ENCODE peak calls at places on chromosomes 13 and 19, in eight cellular contexts. One of them, this sample, is unnamed.

GRCh38 chr13:49476529-49476928 is 19.2 kb upstream of the PHF11 start:
- DNase-seq in psoas muscle: no peak
- DNase-seq in SK-N-MC: no peak
- DNase-seq in endothelial cell of umbilical vein: no peak
- DNase-seq in HL-60: no peak
- DNase-seq in left lung: no peak
- DNase-seq in RWPE1: no peak
- DNase-seq in caudate nucleus: no peak
- DNase-seq in this sample: no peak

GRCh38 chr19:41324921-41325639 is 15.1 kb downstream of the CCDC97 start:
- DNase-seq in psoas muscle: peak; percentile 74
- DNase-seq in SK-N-MC: no peak
- DNase-seq in endothelial cell of umbilical vein: peak; percentile 89
- DNase-seq in HL-60: no peak
- DNase-seq in left lung: peak; percentile 77
- DNase-seq in RWPE1: peak; percentile 84
- DNase-seq in caudate nucleus: no peak
- DNase-seq in this sample: peak; percentile 82

GRCh38 chr13:22114630-22115311 is 443.9 kb downstream of the FGF9 start:
- DNase-seq in psoas muscle: no peak
- DNase-seq in SK-N-MC: no peak
- DNase-seq in endothelial cell of umbilical vein: no peak
- DNase-seq in HL-60: peak; percentile 69
- DNase-seq in left lung: no peak
- DNase-seq in RWPE1: no peak
- DNase-seq in caudate nucleus: no peak
- DNase-seq in this sample: peak; percentile 36

GRCh38 chr19:277581-278165 is 13.5 kb downstream of the PLPP2 start:
- DNase-seq in psoas muscle: no peak
- DNase-seq in SK-N-MC: no peak
- DNase-seq in endothelial cell of umbilical vein: peak; percentile 33
- DNase-seq in HL-60: no peak
- DNase-seq in left lung: no peak
- DNase-seq in RWPE1: no peak
- DNase-seq in caudate nucleus: no peak
- DNase-seq in this sample: peak; percentile 43

GRCh38 chr13:111914241-111915103 is 152.5 kb upstream of the SOX1 start:
- DNase-seq in psoas muscle: no peak
- DNase-seq in SK-N-MC: no peak
- DNase-seq in endothelial cell of umbilical vein: no peak
- DNase-seq in HL-60: no peak
- DNase-seq in left lung: no peak
- DNase-seq in RWPE1: no peak
- DNase-seq in caudate nucleus: no peak
- DNase-seq in this sample: no peak

GRCh38 chr13:43006893-43007631 is 15.0 kb upstream of the EPSTI1 start:
- DNase-seq in psoas muscle: no peak
- DNase-seq in SK-N-MC: no peak
- DNase-seq in endothelial cell of umbilical vein: no peak
- DNase-seq in HL-60: no peak
- DNase-seq in left lung: no peak
- DNase-seq in RWPE1: peak; percentile 25
- DNase-seq in caudate nucleus: no peak
- DNase-seq in this sample: peak; percentile 52

GRCh38 chr13:94236876-94237275 is 242.6 kb downstream of the DCT start:
- DNase-seq in psoas muscle: no peak
- DNase-seq in SK-N-MC: no peak
- DNase-seq in endothelial cell of umbilical vein: no peak
- DNase-seq in HL-60: no peak
- DNase-seq in left lung: no peak
- DNase-seq in RWPE1: no peak
- DNase-seq in caudate nucleus: no peak
- DNase-seq in this sample: no peak

GRCh38 chr19:17505218-17505617 is 6.2 kb upstream of the PGLS start:
- DNase-seq in psoas muscle: no peak
- DNase-seq in SK-N-MC: no peak
- DNase-seq in endothelial cell of umbilical vein: no peak
- DNase-seq in HL-60: no peak
- DNase-seq in left lung: no peak
- DNase-seq in RWPE1: no peak
- DNase-seq in caudate nucleus: no peak
- DNase-seq in this sample: no peak

GRCh38 chr19:584240-585001 is 5.3 kb upstream of the HCN2 start:
- DNase-seq in psoas muscle: peak; percentile 57
- DNase-seq in SK-N-MC: no peak
- DNase-seq in endothelial cell of umbilical vein: peak; percentile 44
- DNase-seq in HL-60: no peak
- DNase-seq in left lung: no peak
- DNase-seq in RWPE1: no peak
- DNase-seq in caudate nucleus: peak; percentile 34
- DNase-seq in this sample: no peak

GRCh38 chr13:80217614-80218456 is 123.1 kb downstream of the SPRY2 start:
- DNase-seq in psoas muscle: no peak
- DNase-seq in SK-N-MC: no peak
- DNase-seq in endothelial cell of umbilical vein: peak; percentile 82
- DNase-seq in HL-60: no peak
- DNase-seq in left lung: no peak
- DNase-seq in RWPE1: no peak
- DNase-seq in caudate nucleus: no peak
- DNase-seq in this sample: peak; percentile 97

GRCh38 chr13:79500829-79501228 is 19.9 kb downstream of the NDFIP2 start:
- DNase-seq in psoas muscle: no peak
- DNase-seq in SK-N-MC: no peak
- DNase-seq in endothelial cell of umbilical vein: no peak
- DNase-seq in HL-60: no peak
- DNase-seq in left lung: no peak
- DNase-seq in RWPE1: no peak
- DNase-seq in caudate nucleus: no peak
- DNase-seq in this sample: no peak

GRCh38 chr19:45322311-45322710 is 364 bp downstream of the CKM start:
- DNase-seq in psoas muscle: peak; percentile 39
- DNase-seq in SK-N-MC: no peak
- DNase-seq in endothelial cell of umbilical vein: no peak
- DNase-seq in HL-60: no peak
- DNase-seq in left lung: no peak
- DNase-seq in RWPE1: no peak
- DNase-seq in caudate nucleus: no peak
- DNase-seq in this sample: no peak

GRCh38 chr19:51743405-51743804 is 8.3 kb downstream of the FPR1 start:
- DNase-seq in psoas muscle: no peak
- DNase-seq in SK-N-MC: no peak
- DNase-seq in endothelial cell of umbilical vein: no peak
- DNase-seq in HL-60: no peak
- DNase-seq in left lung: no peak
- DNase-seq in RWPE1: no peak
- DNase-seq in caudate nucleus: no peak
- DNase-seq in this sample: no peak

GRCh38 chr13:113648218-113648615 is 9.8 kb downstream of the ATP4B start:
- DNase-seq in psoas muscle: no peak
- DNase-seq in SK-N-MC: no peak
- DNase-seq in endothelial cell of umbilical vein: no peak
- DNase-seq in HL-60: no peak
- DNase-seq in left lung: peak; percentile 16
- DNase-seq in RWPE1: no peak
- DNase-seq in caudate nucleus: no peak
- DNase-seq in this sample: no peak
- H3K27ac ChIP-seq in psoas muscle: no peak overlapping the region
- H3K27ac ChIP-seq in SK-N-MC: peak overlapping the region; percentile 68
- H3K27ac ChIP-seq in endothelial cell of umbilical vein: no peak overlapping the region
- H3K27ac ChIP-seq in HL-60: no peak overlapping the region
- H3K27ac ChIP-seq in left lung: peak overlapping the region; percentile 33
- H3K27ac ChIP-seq in RWPE1: peak overlapping the region; percentile 82
- H3K27ac ChIP-seq in caudate nucleus: no peak overlapping the region
- H3K27ac ChIP-seq in this sample: no peak overlapping the region

GRCh38 chr19:9791552-9792181 is 23.1 kb upstream of the ZNF846 start:
- DNase-seq in psoas muscle: peak; percentile 95
- DNase-seq in SK-N-MC: peak; percentile 34
- DNase-seq in endothelial cell of umbilical vein: peak; percentile 92
- DNase-seq in HL-60: no peak
- DNase-seq in left lung: peak; percentile 97
- DNase-seq in RWPE1: peak; percentile 94
- DNase-seq in caudate nucleus: peak; percentile 98
- DNase-seq in this sample: peak; percentile 92
- H3K27ac ChIP-seq in psoas muscle: no peak overlapping the region
- H3K27ac ChIP-seq in SK-N-MC: no peak overlapping the region
- H3K27ac ChIP-seq in endothelial cell of umbilical vein: no peak overlapping the region
- H3K27ac ChIP-seq in HL-60: no peak overlapping the region
- H3K27ac ChIP-seq in left lung: peak overlapping the region; percentile 69
- H3K27ac ChIP-seq in RWPE1: peak overlapping the region; percentile 80
- H3K27ac ChIP-seq in caudate nucleus: peak overlapping the region; percentile 96
- H3K27ac ChIP-seq in this sample: peak overlapping the region; percentile 65

GRCh38 chr19:50416034-50416814 is 2.5 kb upstream of the SPIB start:
- DNase-seq in psoas muscle: no peak
- DNase-seq in SK-N-MC: no peak
- DNase-seq in endothelial cell of umbilical vein: no peak
- DNase-seq in HL-60: no peak
- DNase-seq in left lung: no peak
- DNase-seq in RWPE1: no peak
- DNase-seq in caudate nucleus: no peak
- DNase-seq in this sample: no peak

GRCh38 chr19:50413531-50413930 is 5.2 kb upstream of the SPIB start:
- DNase-seq in psoas muscle: no peak
- DNase-seq in SK-N-MC: no peak
- DNase-seq in endothelial cell of umbilical vein: no peak
- DNase-seq in HL-60: no peak
- DNase-seq in left lung: no peak
- DNase-seq in RWPE1: no peak
- DNase-seq in caudate nucleus: no peak
- DNase-seq in this sample: no peak

GRCh38 chr19:50416815-50417137 is 2.0 kb upstream of the SPIB start:
- DNase-seq in psoas muscle: no peak
- DNase-seq in SK-N-MC: no peak
- DNase-seq in endothelial cell of umbilical vein: no peak
- DNase-seq in HL-60: no peak
- DNase-seq in left lung: no peak
- DNase-seq in RWPE1: no peak
- DNase-seq in caudate nucleus: no peak
- DNase-seq in this sample: no peak

GRCh38 chr19:50415661-50416033 is 3.1 kb upstream of the SPIB start:
- DNase-seq in psoas muscle: no peak
- DNase-seq in SK-N-MC: no peak
- DNase-seq in endothelial cell of umbilical vein: no peak
- DNase-seq in HL-60: peak; percentile 81
- DNase-seq in left lung: peak; percentile 77
- DNase-seq in RWPE1: no peak
- DNase-seq in caudate nucleus: no peak
- DNase-seq in this sample: no peak

DNA sequence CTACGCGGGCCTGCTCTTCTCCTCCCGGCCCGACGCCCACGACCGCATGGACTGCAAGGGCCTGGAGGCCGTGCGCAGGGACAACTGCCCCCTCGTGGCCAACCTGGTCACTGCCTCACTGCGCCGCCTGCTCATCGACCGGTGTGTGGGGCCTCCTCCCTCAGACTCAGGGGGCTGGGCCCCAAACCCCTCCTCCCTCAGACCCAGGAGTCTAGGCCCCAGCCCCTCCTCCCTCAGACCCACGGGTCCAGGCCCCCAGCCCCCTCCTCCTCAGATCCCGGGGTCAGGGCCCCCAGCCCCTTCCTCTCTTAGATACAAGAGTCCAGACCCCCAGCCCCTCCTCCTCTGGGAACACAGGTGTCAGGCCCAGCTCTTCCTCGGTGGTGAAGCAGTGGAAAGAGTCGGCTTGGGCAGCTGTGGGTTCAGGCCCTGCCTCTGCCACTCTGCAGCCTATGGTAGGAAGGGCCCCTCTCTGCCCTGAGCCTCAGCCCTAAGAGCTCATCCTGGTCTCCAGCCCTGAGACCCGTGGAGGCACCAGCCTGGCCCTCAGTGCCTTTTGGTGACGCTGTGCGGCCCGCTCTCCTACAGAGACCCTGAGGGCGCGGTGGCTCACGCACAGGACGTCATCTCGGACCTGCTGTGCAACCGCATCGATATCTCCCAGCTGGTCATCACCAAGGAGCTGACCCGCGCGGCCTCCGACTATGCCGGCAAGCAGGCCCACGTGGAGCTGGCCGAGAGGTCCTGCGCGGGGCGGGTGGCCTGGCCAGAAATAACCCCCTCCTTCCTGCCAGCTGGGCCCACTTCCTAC is 3.7 kb upstream of the SPIB start:
- DNase-seq in psoas muscle: peak; percentile 81
- DNase-seq in SK-N-MC: no peak
- DNase-seq in endothelial cell of umbilical vein: peak; percentile 60
- DNase-seq in HL-60: peak; percentile 66
- DNase-seq in left lung: peak; percentile 79
- DNase-seq in RWPE1: no peak
- DNase-seq in caudate nucleus: peak; percentile 23
- DNase-seq in this sample: peak; percentile 39
- H3K27ac ChIP-seq in psoas muscle: no peak overlapping the region
- H3K27ac ChIP-seq in SK-N-MC: no peak overlapping the region
- H3K27ac ChIP-seq in endothelial cell of umbilical vein: no peak overlapping the region
- H3K27ac ChIP-seq in HL-60: peak overlapping the region; percentile 47
- H3K27ac ChIP-seq in left lung: no peak overlapping the region
- H3K27ac ChIP-seq in RWPE1: peak overlapping the region; percentile 23
- H3K27ac ChIP-seq in caudate nucleus: no peak overlapping the region
- H3K27ac ChIP-seq in this sample: no peak overlapping the region

GRCh38 chr13:44243198-44243852 is 130.3 kb upstream of the SERP2 start:
- DNase-seq in psoas muscle: peak; percentile 43
- DNase-seq in SK-N-MC: no peak
- DNase-seq in endothelial cell of umbilical vein: peak; percentile 92
- DNase-seq in HL-60: no peak
- DNase-seq in left lung: no peak
- DNase-seq in RWPE1: peak; percentile 48
- DNase-seq in caudate nucleus: peak; percentile 25
- DNase-seq in this sample: peak; percentile 96
- H3K27ac ChIP-seq in psoas muscle: no peak overlapping the region
- H3K27ac ChIP-seq in SK-N-MC: no peak overlapping the region
- H3K27ac ChIP-seq in endothelial cell of umbilical vein: peak overlapping the region; percentile 69
- H3K27ac ChIP-seq in HL-60: no peak overlapping the region
- H3K27ac ChIP-seq in left lung: peak overlapping the region; percentile 16
- H3K27ac ChIP-seq in RWPE1: no peak overlapping the region
- H3K27ac ChIP-seq in caudate nucleus: peak overlapping the region; percentile 86
- H3K27ac ChIP-seq in this sample: no peak overlapping the region

DNA sequence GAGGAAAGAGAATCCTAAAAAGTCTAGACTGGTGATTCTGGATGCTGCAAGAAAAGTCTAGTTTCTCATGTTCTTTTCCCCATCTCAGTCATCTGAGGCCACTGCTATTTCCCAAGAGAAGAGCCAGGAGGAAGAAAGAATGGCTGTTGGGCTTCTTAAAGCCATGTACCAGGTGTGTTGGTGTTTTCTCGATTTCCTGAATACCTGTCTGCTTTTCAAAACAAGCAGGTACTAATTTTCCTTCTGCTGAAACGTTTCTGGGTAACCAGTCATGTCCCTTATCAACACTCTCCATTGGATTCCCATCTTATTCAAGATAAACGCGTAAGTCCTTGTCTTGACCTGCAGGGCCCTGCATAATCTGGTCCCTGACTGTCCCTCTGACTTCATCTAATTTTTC is 1.1 kb downstream of the ZNF570 start:
- DNase-seq in psoas muscle: no peak
- DNase-seq in SK-N-MC: no peak
- DNase-seq in endothelial cell of umbilical vein: no peak
- DNase-seq in HL-60: no peak
- DNase-seq in left lung: no peak
- DNase-seq in RWPE1: no peak
- DNase-seq in caudate nucleus: no peak
- DNase-seq in this sample: no peak
- H3K27ac ChIP-seq in psoas muscle: no peak overlapping the region
- H3K27ac ChIP-seq in SK-N-MC: no peak overlapping the region
- H3K27ac ChIP-seq in endothelial cell of umbilical vein: no peak overlapping the region
- H3K27ac ChIP-seq in HL-60: no peak overlapping the region
- H3K27ac ChIP-seq in left lung: no peak overlapping the region
- H3K27ac ChIP-seq in RWPE1: no peak overlapping the region
- H3K27ac ChIP-seq in caudate nucleus: no peak overlapping the region
- H3K27ac ChIP-seq in this sample: no peak overlapping the region